ENCODE peak calls at places on chromosomes 5 and 9, in five cellular contexts. U is NAMALWA; I is activated T-cell treated with anti-CD3 and anti-CD28 coated beads, Interleukin-2, amount 50 U/mL, for 1 hour; B is Panc1; Z is Peyer's patch. N is an unnamed sample.

GRCh38 chr9:78351816-78352215 is 54.9 kb downstream of the PSAT1 start:
- DNase-seq in Z (no peak), I (no peak), U (no peak), B (no peak), N (no peak)

GRCh38 chr9:87285183-87285582 is 212.5 kb upstream of the DAPK1 start:
- DNase-seq in Z (no peak), U (no peak), I (no peak), B (no peak), N (no peak)

GRCh38 chr5:156181656-156182055 is 145.3 kb upstream of the SGCD start:
- DNase-seq in Z (no peak), I (no peak), U (no peak), B (no peak), N (no peak)

GRCh38 chr5:133977858-133978257 is 9.4 kb upstream of the C5orf15 start:
- DNase-seq in I (no peak), U (no peak), Z (no peak), B (no peak), N (peak)

GRCh38 chr5:30368064-30368463 is 825.4 kb upstream of the CDH6 start:
- DNase-seq in B (no peak), I (no peak), U (no peak), Z (no peak), N (no peak)

GRCh38 chr9:126844085-126844484 is 16.4 kb upstream of the ZBTB34 start:
- DNase-seq in I (no peak), B (no peak), Z (no peak), U (no peak), N (peak)

GRCh38 chr5:31392061-31392460 is 139.8 kb downstream of the DROSHA start:
- DNase-seq in Z (no peak), I (no peak), U (no peak), B (no peak), N (no peak)

GRCh38 chr9:26947736-26948135 is 694 bp upstream of the PLAA start:
- DNase-seq in I (no peak), B (no peak), Z (no peak), U (no peak), N (peak)

GRCh38 chr9:104927216-104927911 is 591 bp downstream of the ABCA1 start:
- DNase-seq in I (peak), B (no peak), U (peak), Z (peak), N (peak)

GRCh38 chr9:133889498-133890301 is 102.4 kb downstream of the VAV2 start:
- DNase-seq in U (no peak), B (no peak), I (no peak), Z (no peak), N (peak)

N was measured in EL.